ENCODE peak calls at places on chromosomes 5 and 9, in eight cellular contexts. L, O, B, V, K, Z, P and X are unnamed samples.

GRCh38 chr5:10227396-10227795 is 22.3 kb downstream of the ATPSCKMT start:
- DNase-seq in V (no peak), K (no peak), P (no peak), Z (no peak), L (no peak), O (no peak), B (no peak), X (no peak)

GRCh38 chr9:91589101-91589553 is 165.5 kb upstream of the NFIL3 start:
- DNase-seq in B (no peak), P (peak), V (no peak), Z (no peak), L (no peak), O (no peak), K (peak), X (no peak)

GRCh38 chr9:124813496-124814177 is 36.7 kb downstream of the OLFML2A start:
- DNase-seq in O (no peak), P (no peak), V (no peak), L (no peak), B (no peak), Z (peak), K (no peak), X (no peak)

GRCh38 chr9:82106536-82106935 is 118.0 kb downstream of the SPATA31D1 start:
- DNase-seq in P (no peak), O (no peak), L (no peak), B (no peak), K (no peak), V (no peak), Z (no peak), X (no peak)

GRCh38 chr5:143182901-143183820 is 220.3 kb downstream of the NR3C1 start:
- DNase-seq in B (peak), L (peak), O (peak), Z (no peak), P (no peak), V (no peak), K (peak), X (no peak)

GRCh38 chr5:69075522-69076169 is 18.2 kb upstream of the SLC30A5 start:
- DNase-seq in Z (no peak), O (no peak), V (no peak), B (no peak), K (no peak), L (no peak), P (no peak), X (no peak)

GRCh38 chr5:54541823-54542783 is 24.5 kb downstream of the SNX18 start:
- DNase-seq in L (no peak), V (no peak), O (no peak), B (no peak), K (no peak), Z (no peak), P (no peak), X (no peak)

GRCh38 chr5:135053278-135053677 is 19.2 kb upstream of the PITX1 start:
- DNase-seq in O (no peak), Z (no peak), K (peak), P (peak), L (no peak), V (no peak), B (no peak), X (peak)

GRCh38 chr5:131109540-131110255 is 55.4 kb downstream of the HINT1 start:
- DNase-seq in Z (no peak), L (peak), K (peak), P (no peak), V (peak), O (no peak), B (peak), X (no peak)

GRCh38 chr5:81337803-81338202 is 36.4 kb downstream of the ZCCHC9 start:
- DNase-seq in Z (no peak), K (no peak), V (no peak), P (no peak), O (no peak), L (no peak), B (no peak), X (no peak)

GRCh38 chr5:39219433-39219832 is at the start of gene FYB1:
- DNase-seq in P (peak), O (no peak), V (no peak), L (no peak), Z (peak), B (no peak), K (no peak), X (no peak)

GRCh38 chr9:73155389-73155788 is 3.7 kb downstream of the ANXA1 start:
- DNase-seq in V (no peak), O (no peak), B (no peak), P (no peak), L (no peak), Z (no peak), K (no peak), X (no peak)

GRCh38 chr5:128199104-128199503 is 115.5 kb downstream of the SLC12A2 start:
- DNase-seq in Z (peak), B (no peak), V (no peak), L (no peak), K (no peak), O (no peak), P (no peak), X (no peak)

GRCh38 chr5:57007349-57007748 is 55.4 kb upstream of the MIER3 start:
- DNase-seq in Z (no peak), K (no peak), O (no peak), P (no peak), V (no peak), L (no peak), B (no peak), X (no peak)

GRCh38 chr5:133253661-133254060 is 201.8 kb downstream of the HSPA4 start:
- DNase-seq in Z (no peak), K (no peak), L (no peak), V (no peak), O (no peak), B (no peak), P (no peak), X (no peak)

GRCh38 chr5:10401499-10401898 is 40.2 kb upstream of the ROPN1L start:
- DNase-seq in K (no peak), Z (no peak), P (no peak), B (no peak), O (no peak), V (no peak), L (no peak), X (no peak)

GRCh38 chr9:89038354-89039091 is 47.3 kb downstream of the S1PR3 start:
- DNase-seq in V (no peak), K (no peak), Z (no peak), B (no peak), O (no peak), P (no peak), L (no peak), X (no peak)

GRCh38 chr5:133995341-133995740 is 9.4 kb downstream of the VDAC1 start:
- DNase-seq in B (no peak), P (peak), V (no peak), K (no peak), Z (no peak), O (no peak), L (no peak), X (no peak)

GRCh38 chr9:112884086-112884485 is 6.6 kb downstream of the SLC46A2 start:
- DNase-seq in K (no peak), B (no peak), Z (peak), P (no peak), L (no peak), V (no peak), O (no peak), X (no peak)

GRCh38 chr5:104494043-104494442 is 931.5 kb upstream of the NUDT12 start:
- DNase-seq in V (no peak), P (no peak), K (no peak), O (no peak), Z (no peak), L (no peak), B (no peak), X (no peak)

GRCh38 chr9:2243666-2244555 is 228.8 kb downstream of the SMARCA2 start:
- DNase-seq in Z (no peak), P (no peak), L (no peak), B (no peak), V (no peak), O (no peak), K (no peak), X (no peak)

GRCh38 chr9:136052433-136052880 is 42.6 kb downstream of the NACC2 start:
- DNase-seq in L (no peak), Z (no peak), O (no peak), V (no peak), P (no peak), B (no peak), K (no peak), X (no peak)

GRCh38 chr5:135571210-135571609 is 7.6 kb downstream of the CXCL14 start:
- DNase-seq in L (no peak), V (no peak), Z (no peak), B (no peak), P (peak), O (no peak), K (no peak), X (no peak)

GRCh38 chr5:147519380-147519779 is 9.5 kb upstream of the DPYSL3 start:
- DNase-seq in Z (no peak), L (no peak), V (no peak), B (no peak), O (no peak), K (no peak), P (no peak), X (no peak)

GRCh38 chr5:151151793-151152192 is 5.8 kb downstream of the ANXA6 start:
- DNase-seq in V (no peak), K (no peak), L (peak), O (peak), P (no peak), Z (no peak), B (peak), X (no peak)

GRCh38 chr5:1214163-1214935 is 10.8 kb upstream of the SLC6A18 start:
- DNase-seq in O (no peak), L (no peak), P (peak), Z (no peak), B (no peak), V (no peak), K (no peak), X (no peak)

GRCh38 chr5:16713386-16713928 is 96.7 kb upstream of the RETREG1 start:
- DNase-seq in O (no peak), L (no peak), Z (peak), V (no peak), P (no peak), K (peak), B (no peak), X (no peak)

GRCh38 chr5:69129413-69129812 is 35.6 kb downstream of the SLC30A5 start:
- DNase-seq in L (no peak), P (no peak), B (no peak), O (no peak), Z (no peak), K (no peak), V (no peak), X (no peak)

GRCh38 chr5:52392321-52392720 is 395.4 kb upstream of the ITGA1 start:
- DNase-seq in B (no peak), V (no peak), P (no peak), L (no peak), Z (no peak), O (no peak), K (no peak), X (no peak)

GRCh38 chr5:67142816-67143215 is 53.8 kb downstream of the CD180 start:
- DNase-seq in L (no peak), K (no peak), P (no peak), B (no peak), Z (no peak), O (no peak), V (no peak), X (no peak)

GRCh38 chr5:103472820-103473219 is 89.8 kb downstream of the NUDT12 start:
- DNase-seq in B (no peak), V (no peak), O (no peak), Z (no peak), K (no peak), P (no peak), L (no peak), X (no peak)

GRCh38 chr5:146306838-146307237 is 31.8 kb upstream of the POU4F3 start:
- DNase-seq in K (no peak), Z (no peak), L (no peak), P (no peak), B (no peak), V (no peak), O (no peak), X (no peak)